ENCODE peak calls at places on chromosomes 4 and X, in eight cellular contexts. C, Z, S, M, W, V, L and R are unnamed samples.

GRCh38 chr4:26050671-26051070 is 136.7 kb downstream of the SMIM20 start:
- DNase-seq in C (no peak), Z (no peak), S (no peak), M (no peak), W (no peak), V (no peak), L (no peak), R (no peak)

GRCh38 chr4:11021348-11021747 is 336.8 kb upstream of the CLNK start:
- DNase-seq in C (no peak), Z (no peak), S (no peak), M (no peak), W (no peak), V (no peak), L (no peak), R (no peak)

GRCh38 chrX:100935767-100936166 is 7.0 kb upstream of the XKRX start:
- DNase-seq in C (no peak), Z (no peak), S (no peak), M (no peak), W (no peak), V (no peak), L (no peak), R (no peak)

GRCh38 chr4:76283900-76284299 is 22.6 kb upstream of the STBD1 start:
- DNase-seq in C (no peak), Z (no peak), S (no peak), M (no peak), W (no peak), V (no peak), L (no peak), R (no peak)

GRCh38 chr4:89129080-89129640 is 17.8 kb downstream of the TIGD2 start:
- DNase-seq in C (peak; percentile 27), Z (no peak), S (no peak), M (no peak), W (no peak), V (no peak), L (peak; percentile 22), R (no peak)

GRCh38 chr4:81469774-81470455 is 1.8 kb downstream of the RASGEF1B start:
- DNase-seq in C (no peak), Z (no peak), S (no peak), M (no peak), W (no peak), V (no peak), L (no peak), R (no peak)

GRCh38 chr4:95289028-95289634 is 259.6 kb downstream of the UNC5C start:
- DNase-seq in C (peak; percentile 25), Z (no peak), S (no peak), M (no peak), W (no peak), V (peak; percentile 20), L (peak; percentile 58), R (no peak)

GRCh38 chr4:89939464-89939863 is 44.8 kb downstream of the MMRN1 start:
- DNase-seq in C (no peak), Z (no peak), S (no peak), M (no peak), W (no peak), V (no peak), L (no peak), R (peak; percentile 8)

GRCh38 chrX:2693526-2694002 is 2.5 kb downstream of the CD99 start:
- DNase-seq in C (no peak), Z (no peak), S (no peak), M (no peak), W (no peak), V (no peak), L (no peak), R (peak; percentile 5)

GRCh38 chr4:60729194-60729593 is 470.9 kb upstream of the ADGRL3 start:
- DNase-seq in C (no peak), Z (no peak), S (no peak), M (no peak), W (no peak), V (no peak), L (no peak), R (no peak)

GRCh38 chr4:55358668-55359067 is 12.6 kb downstream of the SRD5A3 start:
- DNase-seq in C (peak; percentile 83), Z (peak; percentile 13), S (no peak), M (no peak), W (no peak), V (no peak), L (peak; percentile 94), R (peak; percentile 83)

GRCh38 chrX:4263005-4263404 is 549.6 kb upstream of the PRKX start:
- DNase-seq in C (no peak), Z (no peak), S (no peak), M (no peak), W (no peak), V (peak; percentile 48), L (no peak), R (no peak)

GRCh38 chr4:184397516-184398163 is 76.7 kb downstream of the IRF2 start:
- DNase-seq in C (no peak), Z (no peak), S (no peak), M (no peak), W (no peak), V (no peak), L (no peak), R (no peak)

GRCh38 chr4:67327245-67327860 is 217.9 kb downstream of the CENPC start:
- DNase-seq in C (peak; percentile 73), Z (peak; percentile 27), S (peak; percentile 70), M (peak; percentile 71), W (no peak), V (peak; percentile 82), L (peak; percentile 78), R (peak; percentile 61)

GRCh38 chr4:128737098-128737513 is 72.4 kb upstream of the JADE1 start:
- DNase-seq in C (peak; percentile 49), Z (no peak), S (no peak), M (no peak), W (no peak), V (no peak), L (no peak), R (peak; percentile 36)

GRCh38 chr4:40055379-40055872 is 1.2 kb upstream of the N4BP2 start:
- DNase-seq in C (no peak), Z (no peak), S (no peak), M (no peak), W (no peak), V (no peak), L (no peak), R (no peak)

GRCh38 chr4:42627887-42628646 is 28.8 kb downstream of the ATP8A1 start:
- DNase-seq in C (peak; percentile 67), Z (peak; percentile 15), S (no peak), M (no peak), W (no peak), V (no peak), L (no peak), R (no peak)

GRCh38 chr4:30722092-30722915 is 2.1 kb downstream of the PCDH7 start:
- DNase-seq in C (no peak), Z (peak; percentile 0), S (peak; percentile 7), M (peak; percentile 30), W (no peak), V (peak; percentile 31), L (no peak), R (no peak)

GRCh38 chr4:99404595-99405287 is 30.4 kb downstream of the ADH7 start:
- DNase-seq in C (peak; percentile 98), Z (no peak), S (no peak), M (no peak), W (no peak), V (no peak), L (peak; percentile 89), R (peak; percentile 36)

GRCh38 chrX:9885150-9885549 is 82.0 kb upstream of the CLDN34 start:
- DNase-seq in C (peak; percentile 22), Z (peak; percentile 56), S (peak; percentile 62), M (peak; percentile 63), W (no peak), V (peak; percentile 56), L (peak; percentile 78), R (peak; percentile 54)

GRCh38 chr4:8343051-8343966 is 73.8 kb downstream of the HTRA3 start:
- DNase-seq in C (no peak), Z (no peak), S (no peak), M (no peak), W (no peak), V (no peak), L (no peak), R (no peak)

GRCh38 chr4:38784141-38784540 is 1.4 kb upstream of the TLR10 start:
- DNase-seq in C (no peak), Z (no peak), S (no peak), M (no peak), W (no peak), V (no peak), L (no peak), R (no peak)

GRCh38 chr4:71294301-71294700 is 44.5 kb upstream of the SLC4A4 start:
- DNase-seq in C (peak; percentile 37), Z (no peak), S (no peak), M (no peak), W (no peak), V (no peak), L (no peak), R (no peak)